ENCODE peak calls at places on chromosome 21, in eight cellular contexts. Y is T47D; O is stimulated activated CD8-positive, alpha-beta memory T cell treated with anti-CD3 and anti-CD28 coated beads, Interleukin-4, amount 100 ng/mL, for 24 hours; C is AG20443; Z is ureter; V is NCI-H2029; Q is stimulated activated CD4-positive, alpha-beta T cell treated with anti-CD3 and anti-CD28 coated beads, Interleukin-12 subunit alpha, Interleukin-12 subunit beta, amount 100 ng/mL, for 4 hours; H is H4. F is an unnamed sample.

GRCh38 chr21:46149205-46149901 is 6.0 kb downstream of the FTCD start:
- DNase-seq in Z (no peak), H (no peak), Y (no peak), C (no peak), V (no peak), Q (no peak), O (no peak), F (no peak)

GRCh38 chr21:42833439-42833815 is 45.9 kb downstream of the WDR4 start:
- DNase-seq in H (no peak), V (peak; percentile 5), Z (no peak), O (no peak), Y (peak; percentile 61), Q (peak; percentile 40), C (peak; percentile 29), F (no peak)

GRCh38 chr21:46135782-46136181 is 19.6 kb downstream of the FTCD start:
- DNase-seq in H (no peak), Z (no peak), O (no peak), Y (no peak), C (no peak), Q (no peak), V (no peak), F (no peak)

GRCh38 chr21:35989185-35989735 is 71.1 kb downstream of the SETD4 start:
- DNase-seq in Z (peak; percentile 45), H (no peak), Y (no peak), Q (no peak), V (no peak), O (no peak), C (peak; percentile 91), F (no peak)

GRCh38 chr21:32448803-32449594 is 36.5 kb downstream of the EVA1C start:
- DNase-seq in C (peak; percentile 32), O (no peak), Q (no peak), Z (no peak), H (no peak), V (no peak), Y (no peak), F (no peak)

GRCh38 chr21:41746744-41747006 is 20.2 kb downstream of the RIPK4 start:
- DNase-seq in V (no peak), Q (no peak), C (no peak), Y (no peak), H (no peak), O (no peak), Z (no peak), F (no peak)

GRCh38 chr21:46002841-46003574 is 21.4 kb downstream of the COL6A1 start:
- DNase-seq in O (no peak), Q (no peak), C (no peak), H (no peak), V (no peak), Y (no peak), Z (no peak), F (no peak)

GRCh38 chr21:42039911-42040351 is 29.8 kb upstream of the ZBTB21 start:
- DNase-seq in H (peak; percentile 70), V (no peak), Q (no peak), Y (no peak), O (no peak), Z (no peak), C (peak; percentile 81), F (no peak)

GRCh38 chr21:38223893-38224540 is 32.8 kb upstream of the KCNJ15 start:
- DNase-seq in H (no peak), V (no peak), O (no peak), Y (peak; percentile 24), C (no peak), Q (no peak), Z (no peak), F (no peak)

GRCh38 chr21:35138665-35139381 is 89.7 kb upstream of the RUNX1 start:
- DNase-seq in Y (peak; percentile 6), Q (peak; percentile 58), H (peak; percentile 88), O (peak; percentile 49), Z (no peak), C (no peak), V (no peak), F (no peak)

GRCh38 chr21:41837756-41838297 is 41.3 kb downstream of the PRDM15 start:
- DNase-seq in Z (no peak), O (no peak), Q (no peak), H (no peak), Y (no peak), C (no peak), V (no peak), F (no peak)